ENCODE peak calls at places on chromosome 14, in eight cellular contexts. M is B cell, V is kidney epithelial cell, F is GM23338, Z is fibroblast of mammary gland, S is A549, U is right lobe of liver, Y is bronchial epithelial cell. B is an unnamed sample.

GRCh38 chr14:21102472-21103164 is 1.8 kb downstream of the TMEM253 start:
- DNase-seq in M (no peak), V (no peak), F (peak), Z (no peak), S (no peak), U (no peak), Y (no peak), B (no peak)

GRCh38 chr14:74667758-74668157 is 45.1 kb downstream of the AREL1 start:
- DNase-seq in M (no peak), V (no peak), F (no peak), Z (peak), S (no peak), U (no peak), Y (no peak), B (peak)

GRCh38 chr14:80567905-80568512 is 356.7 kb upstream of the DIO2 start:
- DNase-seq in M (no peak), V (peak), F (no peak), Z (peak), S (no peak), U (no peak), Y (peak), B (peak)

GRCh38 chr14:81509838-81510452 is 23.7 kb downstream of the SEL1L start:
- DNase-seq in M (no peak), V (no peak), F (peak), Z (peak), S (no peak), U (no peak), Y (no peak), B (no peak)

GRCh38 chr14:89736866-89737265 is 217.7 kb downstream of the EFCAB11 start:
- DNase-seq in M (no peak), V (no peak), F (no peak), Z (no peak), S (no peak), U (no peak), Y (peak), B (no peak)

GRCh38 chr14:36316131-36316530 is 4.3 kb downstream of the MBIP start:
- DNase-seq in M (no peak), V (no peak), F (no peak), Z (no peak), S (no peak), U (no peak), Y (peak), B (no peak)

GRCh38 chr14:35122696-35123387 is 490 bp downstream of the PRORP start:
- DNase-seq in M (no peak), V (peak), F (peak), Z (peak), S (peak), U (no peak), Y (peak), B (peak)

GRCh38 chr14:33602396-33602795 is 348.5 kb downstream of the EGLN3 start:
- DNase-seq in M (no peak), V (no peak), F (no peak), Z (no peak), S (no peak), U (no peak), Y (no peak), B (peak)

GRCh38 chr14:100893760-100894159 is 9.8 kb downstream of the RTL1 start:
- DNase-seq in M (no peak), V (no peak), F (no peak), Z (no peak), S (no peak), U (peak), Y (no peak), B (no peak)

GRCh38 chr14:92459479-92460421 is 53.8 kb upstream of the RIN3 start:
- DNase-seq in M (no peak), V (no peak), F (no peak), Z (peak), S (no peak), U (no peak), Y (no peak), B (no peak)

GRCh38 chr14:61476737-61477410 is 155.5 kb downstream of the PRKCH start:
- DNase-seq in M (peak), V (peak), F (no peak), Z (peak), S (peak), U (peak), Y (peak), B (peak)

GRCh38 chr14:57834961-57835360 is 30.9 kb downstream of the SLC35F4 start:
- DNase-seq in M (no peak), V (no peak), F (no peak), Z (no peak), S (no peak), U (no peak), Y (no peak), B (no peak)

GRCh38 chr14:100020623-100021022 is 44.6 kb upstream of the EVL start:
- DNase-seq in M (no peak), V (no peak), F (no peak), Z (no peak), S (no peak), U (no peak), Y (no peak), B (no peak)

GRCh38 chr14:60153996-60154395 is 11.2 kb downstream of the DHRS7 start:
- DNase-seq in M (no peak), V (no peak), F (no peak), Z (no peak), S (no peak), U (no peak), Y (no peak), B (no peak)

GRCh38 chr14:67982711-67983608 is 163.4 kb downstream of the RAD51B start:
- DNase-seq in M (no peak), V (no peak), F (no peak), Z (peak), S (no peak), U (no peak), Y (no peak), B (peak)

GRCh38 chr14:89933002-89933401 is 21.5 kb downstream of the EFCAB11 start:
- DNase-seq in M (no peak), V (no peak), F (no peak), Z (no peak), S (no peak), U (no peak), Y (no peak), B (no peak)

GRCh38 chr14:69107407-69108003 is 45.4 kb downstream of the DCAF5 start:
- DNase-seq in M (peak), V (no peak), F (peak), Z (peak), S (peak), U (no peak), Y (peak), B (peak)

GRCh38 chr14:35285991-35286564 is 6.1 kb upstream of the PSMA6 start:
- DNase-seq in M (no peak), V (no peak), F (no peak), Z (no peak), S (no peak), U (no peak), Y (no peak), B (no peak)

GRCh38 chr14:52954346-52955214 is 3.7 kb upstream of the FERMT2 start:
- DNase-seq in M (no peak), V (no peak), F (peak), Z (no peak), S (no peak), U (no peak), Y (no peak), B (peak)

GRCh38 chr14:93137864-93138263 is 22.1 kb upstream of the ITPK1 start:
- DNase-seq in M (no peak), V (no peak), F (peak), Z (no peak), S (no peak), U (peak), Y (no peak), B (no peak)

GRCh38 chr14:74977164-74977900 is 21.9 kb upstream of the PGF start:
- DNase-seq in M (no peak), V (no peak), F (no peak), Z (no peak), S (no peak), U (peak), Y (no peak), B (no peak)

GRCh38 chr14:104227806-104228205 is 89.4 kb downstream of the KIF26A start:
- DNase-seq in M (no peak), V (no peak), F (no peak), Z (no peak), S (no peak), U (no peak), Y (no peak), B (no peak)

GRCh38 chr14:104228716-104229620 is 90.6 kb downstream of the KIF26A start:
- DNase-seq in M (no peak), V (no peak), F (no peak), Z (no peak), S (no peak), U (no peak), Y (no peak), B (no peak)

GRCh38 chr14:104228221-104228620 is 89.8 kb downstream of the KIF26A start:
- DNase-seq in M (no peak), V (no peak), F (no peak), Z (no peak), S (no peak), U (no peak), Y (no peak), B (no peak)

GRCh38 chr14:104224516-104225281 is 86.3 kb downstream of the KIF26A start:
- DNase-seq in M (no peak), V (no peak), F (peak), Z (no peak), S (peak), U (no peak), Y (no peak), B (no peak)

DNA sequence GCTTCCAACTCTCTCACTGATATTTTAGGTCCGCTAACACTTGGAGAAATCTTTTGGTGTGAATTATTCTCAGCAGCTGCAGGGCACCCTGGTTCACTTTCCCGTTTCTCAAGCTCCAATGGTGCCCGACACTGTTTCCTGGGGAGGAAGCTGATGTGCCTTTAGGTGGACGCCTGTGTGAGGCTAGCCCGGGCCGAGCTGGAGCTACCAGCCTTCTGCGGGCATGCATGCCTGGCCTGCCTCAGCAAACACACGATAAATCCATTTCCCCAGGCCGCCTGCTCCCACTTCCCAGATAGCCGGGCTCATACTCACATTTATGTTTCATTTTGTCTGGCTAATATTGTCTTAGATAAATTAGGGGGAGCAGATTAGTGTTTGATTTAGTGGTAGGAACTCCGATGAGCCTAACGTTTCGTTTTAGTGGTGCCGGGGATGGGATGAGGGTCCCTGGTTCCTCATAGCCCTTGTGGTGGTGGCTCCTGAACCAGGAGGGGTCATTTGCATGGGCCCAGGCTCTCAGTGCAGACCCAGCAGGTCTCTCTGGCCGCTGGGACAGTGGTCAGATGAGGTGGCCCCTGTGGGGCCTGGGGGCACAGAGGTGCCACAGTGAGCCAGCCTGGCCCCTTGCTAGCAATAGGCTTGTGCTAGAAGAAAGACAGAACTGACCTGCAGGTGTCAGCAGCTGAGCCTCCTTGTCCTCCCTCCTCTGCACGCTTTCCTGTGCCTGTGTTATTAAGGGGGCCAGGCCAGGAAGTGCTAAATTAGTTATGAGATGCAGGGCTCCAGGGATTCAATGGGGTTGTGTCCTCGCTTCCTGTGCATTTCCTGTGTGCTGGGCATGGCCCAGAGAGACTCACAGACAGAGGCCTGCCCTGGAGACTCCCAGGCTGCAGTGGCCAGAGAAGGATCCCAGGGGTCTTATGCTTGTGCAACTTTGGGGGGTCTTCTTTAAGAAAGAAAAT is 88.3 kb downstream of the KIF26A start:
- DNase-seq in M (no peak), V (no peak), F (no peak), Z (no peak), S (no peak), U (no peak), Y (no peak), B (no peak)
- TF ChIP-seq CTCF in M (no peak), V (no peak), F (peak), Z (no peak), S (no peak), U (no peak), Y (no peak), B (no peak)

DNA sequence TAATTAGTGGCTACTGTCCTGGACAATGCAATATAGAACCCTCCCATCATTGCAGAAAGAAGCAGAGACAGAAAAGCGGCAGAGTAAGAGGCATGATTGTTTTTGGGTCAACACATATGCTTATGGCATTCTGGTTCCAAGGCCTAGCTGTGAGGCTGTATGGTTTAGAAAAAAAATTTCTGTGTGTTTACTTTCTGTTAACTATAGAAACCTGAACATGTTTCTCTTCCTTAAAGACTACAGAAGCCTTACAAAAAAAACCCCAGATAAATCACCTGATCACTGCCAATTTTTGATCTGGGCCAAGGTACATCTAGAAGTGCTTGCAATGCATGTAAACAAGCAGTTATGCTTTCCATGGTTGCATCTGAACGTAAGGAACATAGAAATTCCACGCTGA is 100.0 kb upstream of the HECTD1 start:
- DNase-seq in M (no peak), V (no peak), F (no peak), Z (no peak), S (no peak), U (no peak), Y (no peak), B (no peak)
- TF ChIP-seq CTCF in M (no peak), V (no peak), F (no peak), Z (no peak), S (no peak), U (no peak), Y (no peak), B (no peak)

GRCh38 chr14:23066855-23067744 is 9.8 kb upstream of the CDH24 start:
- DNase-seq in M (no peak), V (no peak), F (no peak), Z (no peak), S (no peak), U (no peak), Y (no peak), B (no peak)

GRCh38 chr14:23069413-23069806 is 12.1 kb upstream of the CDH24 start:
- DNase-seq in M (peak), V (no peak), F (no peak), Z (no peak), S (no peak), U (no peak), Y (no peak), B (no peak)

GRCh38 chr14:23067847-23068791 is 10.8 kb upstream of the CDH24 start:
- DNase-seq in M (peak), V (no peak), F (no peak), Z (no peak), S (no peak), U (no peak), Y (no peak), B (no peak)

GRCh38 chr14:23070262-23071129 is 13.2 kb upstream of the CDH24 start:
- DNase-seq in M (peak), V (no peak), F (no peak), Z (no peak), S (no peak), U (no peak), Y (no peak), B (no peak)

DNA sequence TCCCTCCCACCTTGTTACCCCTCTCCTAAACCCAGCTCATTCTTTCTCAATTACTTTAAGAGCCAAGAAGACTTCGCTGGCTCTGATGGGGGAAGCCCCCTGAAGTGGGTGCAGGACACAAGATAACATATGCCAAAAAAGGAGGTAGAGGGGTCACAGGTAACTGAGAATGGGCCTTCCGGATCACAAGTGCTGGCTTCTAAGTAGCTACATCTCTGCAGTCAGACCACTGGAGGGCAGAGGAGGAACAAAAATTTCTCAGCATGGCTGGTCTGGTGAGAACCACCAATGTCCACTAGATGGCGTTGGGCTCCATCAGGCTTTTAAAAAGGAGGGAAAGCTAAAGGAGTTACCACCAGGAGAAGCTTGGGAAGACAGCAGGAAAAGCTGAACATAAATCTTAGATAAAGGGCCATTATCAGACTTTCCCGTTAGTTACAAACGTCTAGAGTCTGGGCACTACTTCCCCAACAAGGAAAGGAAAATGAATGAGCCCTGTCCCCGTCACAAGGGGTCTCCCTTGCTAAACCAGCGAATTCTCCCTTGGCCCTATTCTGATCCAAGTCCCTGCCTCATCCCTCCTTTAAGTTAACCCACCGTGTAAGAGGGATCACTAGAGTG is 11.6 kb upstream of the CDH24 start:
- DNase-seq in M (peak), V (peak), F (peak), Z (peak), S (peak), U (peak), Y (peak), B (peak)
- TF ChIP-seq CTCF in M (peak), V (peak), F (peak), Z (peak), S (peak), U (peak), Y (peak), B (peak)

DNA sequence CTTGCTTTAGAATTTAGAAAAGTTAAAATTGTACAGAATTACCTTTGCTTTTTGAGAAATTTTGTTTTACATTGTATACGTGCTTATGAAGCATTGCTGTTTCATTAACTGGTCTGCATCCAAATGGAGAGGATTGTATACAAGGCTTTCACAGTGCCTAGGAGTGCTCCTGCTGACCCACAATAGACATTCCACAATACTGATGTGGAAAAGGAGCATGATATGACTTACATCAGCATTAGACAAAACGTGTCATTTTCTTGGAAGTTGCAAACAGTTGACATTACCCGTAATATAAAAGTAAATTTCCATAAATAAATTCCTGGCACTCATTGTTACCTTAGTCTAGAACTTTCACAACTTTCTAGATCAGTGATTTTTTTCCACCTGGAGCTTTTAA is 1.9 kb downstream of the PRKD1 start:
- DNase-seq in M (no peak), V (no peak), F (no peak), Z (peak), S (no peak), U (no peak), Y (no peak), B (peak)
- TF ChIP-seq CTCF in M (no peak), V (no peak), F (no peak), Z (no peak), S (no peak), U (no peak), Y (no peak), B (no peak)

DNA sequence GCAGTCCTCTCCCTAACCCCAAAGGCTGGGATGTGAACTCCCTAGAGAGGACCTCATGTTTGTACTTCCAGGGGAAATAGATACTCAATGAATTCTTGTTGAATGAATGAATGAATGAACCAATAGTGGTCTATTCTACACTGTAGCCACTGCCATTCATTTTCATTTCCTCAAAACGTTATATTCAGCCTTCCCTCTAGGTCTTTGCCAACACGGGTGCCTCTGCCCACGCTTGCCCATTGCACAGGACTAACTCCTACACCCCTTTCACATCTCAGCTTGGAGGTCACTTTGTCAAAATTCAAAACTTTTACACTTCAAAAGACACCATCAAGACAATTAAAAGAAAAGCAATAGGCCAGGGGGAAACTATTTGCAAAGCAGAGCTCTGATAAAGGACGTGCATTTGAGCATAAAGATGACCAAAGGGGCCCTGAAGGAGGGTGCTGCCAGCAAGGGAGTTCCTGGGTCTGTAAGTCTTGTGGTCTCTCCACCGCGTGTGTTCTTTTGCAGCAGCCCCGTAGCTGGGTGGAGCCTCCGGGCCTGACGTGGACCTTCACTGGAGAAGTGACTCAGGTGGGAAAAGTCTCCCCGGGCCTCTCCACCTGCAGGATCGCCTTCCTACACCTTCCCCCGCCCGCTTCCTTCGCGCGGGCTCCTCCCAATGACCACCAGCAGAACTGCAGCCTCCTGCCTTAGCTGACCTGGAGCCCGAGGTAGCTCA is 31.5 kb downstream of the TMEM63C start:
- DNase-seq in M (peak), V (no peak), F (peak), Z (peak), S (peak), U (no peak), Y (peak), B (no peak)
- TF ChIP-seq CTCF in M (peak), V (peak), F (peak), Z (peak), S (peak), U (peak), Y (peak), B (peak)

GRCh38 chr14:102086972-102087761 is at the start of gene HSP90AA1:
- DNase-seq in M (peak), V (peak), F (peak), Z (peak), S (peak), U (peak), Y (peak), B (peak)
- TF ChIP-seq CTCF in M (no peak), V (peak), F (peak), Z (no peak), S (no peak), U (peak), Y (peak), B (no peak)

DNA sequence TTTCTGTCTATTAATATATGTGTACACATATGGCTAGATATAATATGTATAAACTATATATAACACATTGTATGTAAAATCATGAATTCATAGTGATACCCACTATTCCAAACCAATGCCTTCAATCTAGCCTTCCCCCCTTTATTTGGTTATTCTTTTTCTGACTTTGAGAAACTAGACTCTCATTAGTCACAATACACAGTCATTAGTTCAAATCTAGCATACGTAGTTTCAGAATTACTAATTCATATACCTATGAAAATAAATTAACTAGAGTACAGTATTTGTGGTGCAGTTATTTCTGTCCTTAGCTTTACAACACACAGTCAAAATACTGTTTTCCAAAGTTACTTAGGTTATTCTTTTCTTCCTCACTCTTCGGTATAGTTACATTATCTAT is 268.2 kb downstream of the DPF3 start:
- DNase-seq in M (no peak), V (no peak), F (no peak), Z (no peak), S (no peak), U (no peak), Y (no peak), B (no peak)
- TF ChIP-seq CTCF in M (no peak), V (no peak), F (no peak), Z (no peak), S (no peak), U (no peak), Y (no peak), B (no peak)

B was measured in astrocyte.